ENCODE peak calls at places on chromosomes 6 and 20, in eight cellular contexts. J is DMS53, M is AG08396, T is astrocyte, I is H1, R is anterior cingulate cortex, F is iris pigment epithelial cell, K is G401. G is an unnamed sample.

GRCh38 chr20:58829531-58829941 is 21.2 kb downstream of the GNAS-AS1 start:
- DNase-seq in J (no peak), M (peak; percentile 53), T (peak; percentile 53), I (no peak), R (no peak), F (no peak), K (peak; percentile 66), G (peak; percentile 48)

GRCh38 chr6:32114853-32115252 is 5.7 kb upstream of the TNXB start:
- DNase-seq in J (no peak), M (no peak), T (no peak), I (no peak), R (no peak), F (peak; percentile 66), K (no peak), G (no peak)

GRCh38 chr6:30411515-30412207 is 66.7 kb downstream of the RPP21 start:
- DNase-seq in J (peak; percentile 87), M (no peak), T (peak; percentile 5), I (peak; percentile 79), R (peak; percentile 4), F (peak; percentile 47), K (peak; percentile 35), G (no peak)

GRCh38 chr20:14219801-14220461 is 117.5 kb downstream of the FLRT3 start:
- DNase-seq in J (peak; percentile 52), M (no peak), T (no peak), I (no peak), R (no peak), F (no peak), K (no peak), G (no peak)

GRCh38 chr6:82270791-82271392 is 23.3 kb upstream of the IBTK start:
- DNase-seq in J (peak; percentile 69), M (peak; percentile 25), T (peak; percentile 38), I (no peak), R (no peak), F (peak; percentile 45), K (peak; percentile 55), G (no peak)

GRCh38 chr20:59470521-59470920 is 133.8 kb upstream of the PHACTR3 start:
- DNase-seq in J (no peak), M (no peak), T (no peak), I (no peak), R (no peak), F (no peak), K (no peak), G (no peak)

GRCh38 chr6:139967497-139967896 is 593.0 kb upstream of the CITED2 start:
- DNase-seq in J (no peak), M (no peak), T (peak; percentile 28), I (no peak), R (no peak), F (peak; percentile 64), K (no peak), G (no peak)

GRCh38 chr6:83114164-83114563 is 46.7 kb downstream of the DOP1A start:
- DNase-seq in J (no peak), M (no peak), T (peak; percentile 10), I (no peak), R (no peak), F (peak; percentile 49), K (no peak), G (no peak)

GRCh38 chr6:17349437-17349836 is 44.0 kb upstream of the CAP2 start:
- DNase-seq in J (no peak), M (peak; percentile 6), T (peak; percentile 51), I (no peak), R (no peak), F (no peak), K (no peak), G (no peak)

GRCh38 chr20:44264287-44264686 is 17.2 kb downstream of the GDAP1L1 start:
- DNase-seq in J (no peak), M (no peak), T (no peak), I (no peak), R (no peak), F (no peak), K (no peak), G (no peak)

GRCh38 chr6:109762769-109763450 is 71.8 kb downstream of the FIG4 start:
- DNase-seq in J (no peak), M (no peak), T (peak; percentile 59), I (no peak), R (no peak), F (no peak), K (no peak), G (no peak)

GRCh38 chr6:127737009-127737486 is 160.1 kb downstream of the C6orf58 start:
- DNase-seq in J (peak; percentile 82), M (peak; percentile 45), T (peak; percentile 44), I (no peak), R (no peak), F (peak; percentile 79), K (peak; percentile 70), G (no peak)

GRCh38 chr20:43949741-43950618 is 35.3 kb downstream of the TOX2 start:
- DNase-seq in J (no peak), M (no peak), T (no peak), I (no peak), R (no peak), F (peak; percentile 61), K (no peak), G (no peak)

GRCh38 chr20:4591975-4592315 is 129.8 kb upstream of the PRND start:
- DNase-seq in J (no peak), M (no peak), T (no peak), I (no peak), R (no peak), F (no peak), K (no peak), G (no peak)

GRCh38 chr6:42502990-42503389 is 51.3 kb upstream of the TRERF1 start:
- DNase-seq in J (no peak), M (no peak), T (no peak), I (no peak), R (no peak), F (no peak), K (no peak), G (no peak)

GRCh38 chr20:56572178-56572577 is 39.1 kb downstream of the FAM209B start:
- DNase-seq in J (no peak), M (no peak), T (no peak), I (no peak), R (no peak), F (peak; percentile 28), K (no peak), G (no peak)

GRCh38 chr6:168128631-168129291 is 49.7 kb upstream of the FRMD1 start:
- DNase-seq in J (no peak), M (no peak), T (no peak), I (no peak), R (no peak), F (no peak), K (no peak), G (no peak)

GRCh38 chr20:24236204-24236603 is 233.2 kb upstream of the SYNDIG1 start:
- DNase-seq in J (no peak), M (no peak), T (no peak), I (no peak), R (no peak), F (no peak), K (no peak), G (no peak)

GRCh38 chr6:5201271-5201670 is 59.5 kb downstream of the LYRM4 start:
- DNase-seq in J (no peak), M (no peak), T (peak; percentile 11), I (no peak), R (no peak), F (no peak), K (peak; percentile 86), G (no peak)

GRCh38 chr6:4615891-4616290 is 160.3 kb upstream of the CDYL start:
- DNase-seq in J (no peak), M (no peak), T (no peak), I (no peak), R (no peak), F (peak; percentile 42), K (no peak), G (no peak)

GRCh38 chr6:26270121-26270861 is 94.7 kb upstream of the BTN3A2 start:
- DNase-seq in J (peak; percentile 28), M (no peak), T (no peak), I (no peak), R (no peak), F (no peak), K (peak; percentile 18), G (no peak)

GRCh38 chr6:133630651-133631050 is 258.3 kb upstream of the TCF21 start:
- DNase-seq in J (no peak), M (no peak), T (peak; percentile 88), I (no peak), R (no peak), F (no peak), K (no peak), G (no peak)

GRCh38 chr6:157213426-157213825 is 109.9 kb downstream of the TMEM242 start:
- DNase-seq in J (no peak), M (no peak), T (no peak), I (peak; percentile 36), R (no peak), F (no peak), K (no peak), G (no peak)

GRCh38 chr6:96249748-96250147 is 234.0 kb downstream of the FUT9 start:
- DNase-seq in J (no peak), M (no peak), T (no peak), I (no peak), R (no peak), F (no peak), K (no peak), G (no peak)

GRCh38 chr6:156197513-156197912 is 579.7 kb upstream of the ARID1B start:
- DNase-seq in J (no peak), M (no peak), T (no peak), I (no peak), R (no peak), F (no peak), K (no peak), G (no peak)

GRCh38 chr6:97440590-97441176 is 157.7 kb upstream of the MMS22L start:
- DNase-seq in J (peak; percentile 81), M (peak; percentile 7), T (peak; percentile 30), I (no peak), R (peak; percentile 26), F (peak; percentile 42), K (peak; percentile 33), G (peak; percentile 57)

GRCh38 chr6:36694616-36695015 is 3.0 kb upstream of the RAB44 start:
- DNase-seq in J (no peak), M (no peak), T (no peak), I (no peak), R (no peak), F (no peak), K (no peak), G (no peak)

GRCh38 chr20:58688838-58689237 is 3.8 kb upstream of the NPEPL1 start:
- DNase-seq in J (no peak), M (no peak), T (no peak), I (peak; percentile 44), R (no peak), F (no peak), K (no peak), G (no peak)

GRCh38 chr20:5356921-5357320 is 40.2 kb upstream of the PROKR2 start:
- DNase-seq in J (no peak), M (no peak), T (no peak), I (no peak), R (no peak), F (no peak), K (no peak), G (no peak)

GRCh38 chr6:119283214-119283613 is 66.3 kb downstream of the MAN1A1 start:
- DNase-seq in J (no peak), M (no peak), T (peak; percentile 23), I (no peak), R (no peak), F (no peak), K (no peak), G (no peak)

GRCh38 chr6:11298651-11299420 is 66.4 kb upstream of the NEDD9 start:
- DNase-seq in J (peak; percentile 89), M (no peak), T (peak; percentile 13), I (peak; percentile 50), R (no peak), F (peak; percentile 30), K (no peak), G (no peak)

GRCh38 chr6:37162740-37163139 is 7.2 kb upstream of the PIM1 start:
- DNase-seq in J (no peak), M (no peak), T (no peak), I (no peak), R (no peak), F (no peak), K (no peak), G (no peak)